ENCODE peak calls at places on chromosomes 16 and 17, in five cellular contexts. One of them, this sample, is unnamed. For H3K4me1, the result is how much of the 10 kb centered on the place peaks cover.

GRCh38 chr16:24876231-24876630 is 30.5 kb downstream of the SLC5A11 start:
- DNase-seq in effector memory CD4-positive, alpha-beta T cell: no peak
- DNase-seq in GM23248: no peak
- DNase-seq in cardiac muscle cell: no peak
- DNase-seq in ascending aorta: no peak
- DNase-seq in this sample: no peak

GRCh38 chr17:50264263-50265113 is 9.8 kb upstream of the TMEM92 start:
- DNase-seq in ascending aorta: no peak
- DNase-seq in effector memory CD4-positive, alpha-beta T cell: no peak
- DNase-seq in GM23248: peak
- DNase-seq in cardiac muscle cell: no peak
- DNase-seq in this sample: no peak

GRCh38 chr16:80158766-80159165 is 382.0 kb upstream of the DYNLRB2 start:
- DNase-seq in GM23248: peak
- DNase-seq in cardiac muscle cell: no peak
- DNase-seq in effector memory CD4-positive, alpha-beta T cell: no peak
- DNase-seq in ascending aorta: no peak
- DNase-seq in this sample: no peak

GRCh38 chr17:18120461-18121053 is 12.0 kb downstream of the MYO15A start:
- DNase-seq in effector memory CD4-positive, alpha-beta T cell: no peak
- DNase-seq in ascending aorta: no peak
- DNase-seq in cardiac muscle cell: no peak
- DNase-seq in GM23248: no peak
- DNase-seq in this sample: no peak

GRCh38 chr17:81549031-81549557 is 3.1 kb downstream of the FAAP100 start:
- DNase-seq in GM23248: no peak
- DNase-seq in effector memory CD4-positive, alpha-beta T cell: no peak
- DNase-seq in ascending aorta: no peak
- DNase-seq in cardiac muscle cell: no peak
- DNase-seq in this sample: no peak

GRCh38 chr17:81379523-81379942 is 15.7 kb upstream of the BAHCC1 start:
- DNase-seq in effector memory CD4-positive, alpha-beta T cell: no peak
- DNase-seq in ascending aorta: no peak
- DNase-seq in cardiac muscle cell: no peak
- DNase-seq in GM23248: peak
- DNase-seq in this sample: peak

GRCh38 chr17:71287246-71287828 is 833.5 kb upstream of the SOX9 start:
- DNase-seq in cardiac muscle cell: peak
- DNase-seq in GM23248: peak
- DNase-seq in ascending aorta: no peak
- DNase-seq in effector memory CD4-positive, alpha-beta T cell: no peak
- DNase-seq in this sample: no peak

GRCh38 chr17:50212121-50212843 is 10.9 kb upstream of the COL1A1 start:
- DNase-seq in cardiac muscle cell: peak
- DNase-seq in GM23248: peak
- DNase-seq in ascending aorta: no peak
- DNase-seq in effector memory CD4-positive, alpha-beta T cell: no peak
- DNase-seq in this sample: no peak

GRCh38 chr17:42585353-42585752 is 7.8 kb upstream of the PSMC3IP start:
- DNase-seq in ascending aorta: no peak
- DNase-seq in GM23248: no peak
- DNase-seq in cardiac muscle cell: peak
- DNase-seq in effector memory CD4-positive, alpha-beta T cell: no peak
- DNase-seq in this sample: no peak

GRCh38 chr17:7204335-7204734 is 15.3 kb downstream of the DLG4 start:
- DNase-seq in GM23248: no peak
- DNase-seq in ascending aorta: no peak
- DNase-seq in cardiac muscle cell: no peak
- DNase-seq in effector memory CD4-positive, alpha-beta T cell: no peak
- DNase-seq in this sample: no peak
- H3K4me3 ChIP-seq in GM23248: peak
- H3K4me3 ChIP-seq in ascending aorta: peak
- H3K4me3 ChIP-seq in cardiac muscle cell: peak
- H3K4me3 ChIP-seq in effector memory CD4-positive, alpha-beta T cell: peak
- H3K4me3 ChIP-seq in this sample: no peak

GRCh38 chr17:82915010-82915696 is 75.3 kb upstream of the ZNF750 start:
- DNase-seq in GM23248: no peak
- DNase-seq in cardiac muscle cell: no peak
- DNase-seq in ascending aorta: no peak
- DNase-seq in effector memory CD4-positive, alpha-beta T cell: no peak
- DNase-seq in this sample: no peak
- H3K4me1 ChIP-seq in GM23248: under half
- H3K4me1 ChIP-seq in cardiac muscle cell: under half
- H3K4me1 ChIP-seq in ascending aorta: under half
- H3K4me1 ChIP-seq in effector memory CD4-positive, alpha-beta T cell: under half
- H3K4me1 ChIP-seq in this sample: under half

GRCh38 chr16:20898938-20899502 is 1.1 kb downstream of the DCUN1D3 start:
- DNase-seq in cardiac muscle cell: peak
- DNase-seq in ascending aorta: no peak
- DNase-seq in GM23248: peak
- DNase-seq in effector memory CD4-positive, alpha-beta T cell: no peak
- DNase-seq in this sample: no peak

GRCh38 chr16:20901068-20901440 is 483 bp downstream of the LYRM1 start:
- DNase-seq in ascending aorta: no peak
- DNase-seq in cardiac muscle cell: no peak
- DNase-seq in GM23248: no peak
- DNase-seq in effector memory CD4-positive, alpha-beta T cell: no peak
- DNase-seq in this sample: no peak

GRCh38 chr16:20900299-20901067 is at the start of the genes DCUN1D3 and LYRM1:
- DNase-seq in cardiac muscle cell: peak
- DNase-seq in GM23248: peak
- DNase-seq in effector memory CD4-positive, alpha-beta T cell: peak
- DNase-seq in ascending aorta: peak
- DNase-seq in this sample: peak

GRCh38 chr16:20897897-20898296 is 2.3 kb downstream of the DCUN1D3 start:
- DNase-seq in ascending aorta: no peak
- DNase-seq in effector memory CD4-positive, alpha-beta T cell: no peak
- DNase-seq in GM23248: no peak
- DNase-seq in cardiac muscle cell: peak
- DNase-seq in this sample: no peak

GRCh38 chr16:20899503-20900298 is 457 bp downstream of the DCUN1D3 start:
- DNase-seq in effector memory CD4-positive, alpha-beta T cell: no peak
- DNase-seq in cardiac muscle cell: no peak
- DNase-seq in ascending aorta: no peak
- DNase-seq in GM23248: peak
- DNase-seq in this sample: no peak
- H3K4me3 ChIP-seq in effector memory CD4-positive, alpha-beta T cell: peak
- H3K4me3 ChIP-seq in cardiac muscle cell: peak
- H3K4me3 ChIP-seq in ascending aorta: peak
- H3K4me3 ChIP-seq in GM23248: peak
- H3K4me3 ChIP-seq in this sample: peak

GRCh38 chr16:17465460-17465859 is 5.3 kb downstream of the XYLT1 start:
- DNase-seq in GM23248: no peak
- DNase-seq in effector memory CD4-positive, alpha-beta T cell: no peak
- DNase-seq in ascending aorta: no peak
- DNase-seq in cardiac muscle cell: no peak
- DNase-seq in this sample: no peak
- H3K4me1 ChIP-seq in GM23248: under half
- H3K4me1 ChIP-seq in effector memory CD4-positive, alpha-beta T cell: under half
- H3K4me1 ChIP-seq in ascending aorta: under half
- H3K4me1 ChIP-seq in cardiac muscle cell: under half
- H3K4me1 ChIP-seq in this sample: under half

DNA sequence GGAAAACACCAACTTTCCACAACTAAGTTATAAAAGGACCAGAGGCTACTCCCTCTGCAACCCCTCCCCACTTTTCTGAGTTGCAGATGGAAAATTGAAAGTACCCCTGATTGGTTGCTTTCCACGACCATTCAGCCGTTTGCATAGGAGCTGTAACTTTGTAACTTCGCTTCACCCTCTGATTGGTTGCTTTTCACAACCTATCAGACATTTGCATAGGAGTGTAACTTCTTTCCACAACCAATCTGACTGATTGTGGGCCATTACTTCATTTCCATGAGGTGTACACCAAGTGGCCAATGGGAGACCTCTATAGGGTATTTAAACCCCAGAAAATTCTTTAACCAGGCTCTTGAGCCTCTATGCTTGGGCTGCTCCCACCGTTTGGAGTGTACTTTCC is 644.1 kb downstream of the WWOX start:
- DNase-seq in cardiac muscle cell: no peak
- DNase-seq in effector memory CD4-positive, alpha-beta T cell: no peak
- DNase-seq in GM23248: no peak
- DNase-seq in ascending aorta: no peak
- DNase-seq in this sample: no peak
- H3K4me3 ChIP-seq in cardiac muscle cell: no peak
- H3K4me3 ChIP-seq in effector memory CD4-positive, alpha-beta T cell: peak
- H3K4me3 ChIP-seq in GM23248: no peak
- H3K4me3 ChIP-seq in ascending aorta: no peak
- H3K4me3 ChIP-seq in this sample: no peak

DNA sequence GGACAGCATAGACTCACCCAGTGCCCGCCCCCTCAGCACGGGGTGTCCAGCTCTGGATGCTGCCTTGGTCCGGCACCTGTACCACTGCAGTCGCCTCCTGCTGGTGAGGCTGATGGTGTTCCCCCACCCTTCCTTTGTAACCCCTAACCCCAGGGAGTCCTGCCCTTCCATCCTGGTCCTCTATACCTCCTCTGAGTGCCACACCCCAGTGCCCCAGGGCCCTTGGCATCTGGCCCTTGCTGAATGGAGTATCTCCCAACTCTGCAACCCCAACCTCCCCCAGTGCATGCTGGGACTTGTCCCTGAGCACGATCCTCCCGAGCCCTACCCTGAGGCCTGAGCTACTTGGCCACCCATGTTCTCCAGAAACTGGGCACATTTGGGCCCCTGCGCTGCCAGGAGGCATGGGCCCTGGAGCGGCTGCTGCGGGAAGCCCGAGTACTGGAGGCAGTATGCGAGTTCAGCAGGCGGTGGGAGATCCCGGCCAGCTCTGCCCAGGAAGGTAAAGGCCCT is 15.8 kb downstream of the RIPOR1 start:
- DNase-seq in ascending aorta: no peak
- DNase-seq in effector memory CD4-positive, alpha-beta T cell: no peak
- DNase-seq in cardiac muscle cell: no peak
- DNase-seq in GM23248: no peak
- DNase-seq in this sample: no peak
- H3K4me1 ChIP-seq in ascending aorta: under half
- H3K4me1 ChIP-seq in effector memory CD4-positive, alpha-beta T cell: under half
- H3K4me1 ChIP-seq in cardiac muscle cell: under half
- H3K4me1 ChIP-seq in GM23248: under half
- H3K4me1 ChIP-seq in this sample: under half

This sample was measured in SJCRH30.